ENCODE peak calls at places on chromosomes 7 and 10, in six cellular contexts. A is tibial nerve, O is heart right ventricle, B is AG10803, X is fibroblast of pulmonary artery, F is psoas muscle. V is an unnamed sample.

GRCh38 chr7:107638594-107638993 is 22.0 kb upstream of the SLC26A4 start:
- DNase-seq in A (no peak), F (no peak), B (no peak), O (no peak), X (no peak), V (no peak)

GRCh38 chr7:101622609-101623178 is 6.4 kb downstream of the MYL10 start:
- DNase-seq in A (no peak), F (no peak), X (no peak), B (no peak), O (no peak), V (no peak)

GRCh38 chr10:35462491-35462934 is 126.2 kb downstream of the CCNY start:
- DNase-seq in X (no peak), A (no peak), B (no peak), F (no peak), O (no peak), V (no peak)

GRCh38 chr7:151416921-151417320 is 7.1 kb upstream of the WDR86 start:
- DNase-seq in B (peak; percentile 43), F (no peak), A (no peak), X (peak; percentile 39), O (no peak), V (no peak)

GRCh38 chr7:115260381-115260780 is 338.5 kb downstream of the MDFIC start:
- DNase-seq in O (no peak), A (no peak), F (no peak), X (peak; percentile 46), B (peak; percentile 18), V (peak; percentile 41)

GRCh38 chr7:98250789-98251188 is 1.2 kb downstream of the TECPR1 start:
- DNase-seq in O (no peak), A (no peak), X (no peak), F (no peak), B (no peak), V (no peak)

GRCh38 chr7:706721-707120 is 19.8 kb upstream of the DNAAF5 start:
- DNase-seq in O (no peak), A (no peak), B (no peak), X (no peak), F (no peak), V (no peak)

GRCh38 chr10:86836044-86836443 is 79.6 kb downstream of the BMPR1A start:
- DNase-seq in A (no peak), F (no peak), X (no peak), B (no peak), O (no peak), V (peak; percentile 72)

GRCh38 chr7:151631149-151631967 is 111.7 kb upstream of the RHEB start:
- DNase-seq in O (no peak), X (no peak), B (no peak), A (no peak), F (no peak), V (peak; percentile 42)

GRCh38 chr10:13969792-13970140 is 361.0 kb downstream of the FRMD4A start:
- DNase-seq in B (no peak), F (no peak), A (no peak), X (no peak), O (no peak), V (no peak)

GRCh38 chr10:108060246-108060645 is 895.7 kb upstream of the SORCS1 start:
- DNase-seq in F (no peak), X (no peak), B (no peak), O (no peak), A (no peak), V (peak; percentile 4)

GRCh38 chr10:27600915-27601314 is 96.8 kb downstream of the RAB18 start:
- DNase-seq in A (no peak), X (no peak), O (no peak), F (no peak), B (no peak), V (no peak)

GRCh38 chr7:12062062-12062461 is 149.0 kb upstream of the TMEM106B start:
- DNase-seq in F (no peak), O (no peak), A (no peak), B (no peak), X (peak; percentile 12), V (peak; percentile 14)

GRCh38 chr7:157854066-157854891 is 517.5 kb downstream of the DNAJB6 start:
- DNase-seq in X (no peak), A (peak; percentile 88), B (no peak), O (peak; percentile 52), F (peak; percentile 88), V (no peak)

GRCh38 chr7:37442268-37442667 is 6.4 kb downstream of the ELMO1 start:
- DNase-seq in F (no peak), X (no peak), A (no peak), B (no peak), O (no peak), V (no peak)

GRCh38 chr7:154419344-154419743 is 367.1 kb downstream of the DPP6 start:
- DNase-seq in X (no peak), F (no peak), B (no peak), A (no peak), O (no peak), V (no peak)

GRCh38 chr10:100803481-100803880 is 58.1 kb downstream of the PAX2 start:
- DNase-seq in O (no peak), B (no peak), A (no peak), F (no peak), X (no peak), V (no peak)

GRCh38 chr7:78386520-78386919 is 587.9 kb downstream of the PHTF2 start:
- DNase-seq in O (no peak), F (no peak), A (no peak), X (no peak), B (no peak), V (no peak)

GRCh38 chr7:33108591-33108930 is 643 bp downstream of the RP9 start:
- DNase-seq in O (no peak), A (no peak), F (no peak), B (peak; percentile 3), X (no peak), V (no peak)

DNA sequence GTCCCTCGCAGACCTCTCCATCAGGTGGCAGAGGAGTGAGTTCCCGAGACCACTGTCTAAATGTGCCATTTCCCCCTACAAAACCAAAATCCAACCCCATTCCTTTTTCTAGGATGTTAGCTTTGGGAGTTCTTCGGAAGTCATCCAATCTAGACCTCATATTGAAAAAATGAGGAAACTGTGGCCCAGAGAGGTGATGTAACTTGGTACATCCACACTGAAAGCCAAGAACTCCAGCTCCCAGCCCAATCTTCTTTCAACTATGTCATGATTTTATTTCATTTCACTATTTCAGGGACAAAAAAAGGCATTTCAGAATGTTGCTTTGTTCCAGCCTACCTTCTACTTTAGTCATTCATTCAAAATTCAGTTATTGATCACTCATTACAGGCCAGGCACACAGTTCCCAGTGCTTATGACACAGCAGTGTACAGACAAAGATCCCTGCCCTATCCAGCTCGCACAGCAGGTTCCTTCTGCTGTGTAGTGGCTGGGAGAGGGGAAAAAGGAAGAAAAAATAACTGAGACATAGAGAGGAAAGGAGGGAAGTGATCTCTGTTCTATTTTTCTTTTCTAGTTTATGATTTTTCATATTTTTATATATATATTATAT is 35.8 kb downstream of the SCRN1 start:
- DNase-seq in O (no peak), A (peak; percentile 8), X (peak; percentile 33), B (peak; percentile 81), F (no peak), V (no peak)
- TF ChIP-seq CTCF in O (no peak), A (no peak), X (no peak), B (no peak), F (no peak), V (no peak)

GRCh38 chr7:127901895-127902703 is 129.1 kb downstream of the LRRC4 start:
- DNase-seq in O (no peak), F (no peak), A (no peak), B (no peak), X (no peak), V (peak; percentile 36)

GRCh38 chr7:127900116-127900515 is 131.1 kb downstream of the LRRC4 start:
- DNase-seq in B (no peak), A (no peak), F (no peak), X (no peak), O (no peak), V (no peak)

GRCh38 chr7:127897704-127898454 is 133.4 kb downstream of the LRRC4 start:
- DNase-seq in A (no peak), X (no peak), B (no peak), F (no peak), O (no peak), V (no peak)

GRCh38 chr7:127903913-127904705 is 127.1 kb downstream of the LRRC4 start:
- DNase-seq in A (no peak), O (no peak), B (no peak), F (no peak), X (no peak), V (no peak)

DNA sequence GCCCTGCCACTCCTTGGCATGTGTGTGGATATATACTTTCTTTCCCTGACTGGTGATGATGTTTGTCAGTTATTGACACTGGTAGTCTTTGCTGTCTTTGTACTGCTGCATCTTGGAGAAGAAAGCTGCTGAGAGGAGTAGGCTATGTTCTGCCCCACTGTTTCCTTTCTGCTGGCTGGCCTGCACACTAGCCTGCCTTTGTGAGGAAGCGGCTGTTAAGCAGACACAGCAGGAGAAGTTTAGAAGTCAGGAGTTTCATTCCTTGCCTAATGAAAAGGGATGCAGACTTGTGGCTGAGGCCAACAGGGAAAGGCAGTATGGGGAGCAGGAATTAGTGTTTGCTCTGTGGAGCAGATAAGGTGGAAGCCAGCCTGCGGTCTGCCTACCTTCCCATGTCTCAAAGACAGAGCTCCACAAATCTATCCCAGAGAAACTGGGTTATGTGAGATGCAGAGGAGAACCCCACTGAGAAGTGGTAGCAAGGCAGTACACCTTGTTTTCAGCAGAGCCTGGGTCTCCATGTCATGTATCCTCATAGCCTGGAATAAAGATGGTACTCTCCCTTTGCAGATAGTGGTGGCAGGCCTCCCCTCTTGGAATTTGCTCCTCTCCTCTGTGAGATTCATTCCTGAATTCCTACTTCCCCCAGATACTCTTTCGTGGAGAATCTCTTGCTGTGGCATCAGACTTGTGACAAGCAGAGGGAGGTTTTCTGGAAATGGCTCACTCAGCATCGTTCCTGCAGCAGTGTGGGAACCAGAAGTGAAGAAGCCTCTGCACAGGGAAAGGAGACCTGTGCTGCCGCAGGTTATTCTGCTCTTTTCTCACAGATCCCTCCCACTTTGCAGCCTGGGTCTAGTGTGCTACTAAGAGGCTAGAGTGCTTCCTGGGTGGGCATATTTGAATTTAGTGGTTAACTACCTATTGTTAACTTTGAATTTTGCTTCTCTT is 130.2 kb downstream of the LRRC4 start:
- DNase-seq in O (no peak), B (no peak), A (no peak), F (no peak), X (no peak), V (peak; percentile 63)
- H3K4me3 ChIP-seq in O (no peak overlapping the region), B (no peak overlapping the region), A (no peak overlapping the region), F (no peak overlapping the region), X (no peak overlapping the region), V (no peak overlapping the region)

GRCh38 chr7:16420649-16421332 is 547 bp downstream of the CRPPA start:
- DNase-seq in O (peak; percentile 90), F (peak; percentile 90), A (peak; percentile 77), B (peak; percentile 88), X (peak; percentile 89), V (peak; percentile 95)
- TF ChIP-seq CTCF in O (peak; percentile 9), F (peak; percentile 25), A (no peak), B (peak; percentile 44), X (peak; percentile 8), V (peak; percentile 32)

GRCh38 chr7:19114591-19114855 is 2.9 kb downstream of the TWIST1 start:
- DNase-seq in X (peak; percentile 42), A (no peak), F (no peak), B (no peak), O (no peak), V (peak; percentile 60)
- H3K4me3 ChIP-seq in X (peak overlapping the region; percentile 96), A (no peak overlapping the region), F (no peak overlapping the region), B (peak overlapping the region; percentile 99), O (no peak overlapping the region), V (peak overlapping the region; percentile 99)

DNA sequence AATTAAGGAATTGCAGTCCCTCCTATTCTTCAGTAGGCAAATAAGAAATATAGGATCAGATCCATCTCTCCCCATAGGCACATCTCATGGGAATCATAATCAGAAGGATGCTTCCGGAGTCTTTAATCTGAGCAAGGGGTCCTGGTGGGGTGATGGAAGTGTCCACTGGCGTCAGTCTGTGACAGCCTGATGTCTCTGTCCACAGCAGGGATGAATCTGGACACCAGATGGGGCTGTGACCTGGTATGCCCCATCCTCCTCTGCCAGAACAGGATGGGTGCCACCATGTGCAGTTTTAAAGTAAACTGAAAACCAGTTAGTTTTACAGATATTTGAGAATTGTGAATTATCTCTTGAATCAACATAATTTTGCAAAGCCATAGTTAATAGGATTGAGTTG is 148.7 kb downstream of the C1GALT1 start:
- DNase-seq in F (no peak), B (no peak), X (no peak), A (no peak), O (no peak), V (no peak)
- TF ChIP-seq CTCF in F (no peak), B (no peak), X (no peak), A (no peak), O (no peak), V (no peak)